ENCODE peak calls at places on chromosomes 16 and 17, in seven cellular contexts. B, U, Z, C, Q, K and O are unnamed samples.

GRCh38 chr17:40664582-40665333 is at the start of gene KRT222:
- DNase-seq in C (no peak), K (no peak), Q (peak), B (no peak), Z (no peak), U (no peak), O (no peak)

GRCh38 chr17:58161566-58161965 is 5.2 kb upstream of the OR4D2 start:
- DNase-seq in B (no peak), K (no peak), C (no peak), Z (no peak), Q (no peak), U (no peak), O (no peak)

GRCh38 chr16:55494994-55495421 is 13.9 kb upstream of the LPCAT2 start:
- DNase-seq in Q (no peak), B (peak), K (peak), Z (no peak), U (no peak), C (no peak), O (no peak)

GRCh38 chr16:22189473-22190168 is 16.5 kb upstream of the EEF2K start:
- DNase-seq in B (peak), Q (peak), C (no peak), K (no peak), U (peak), Z (peak), O (peak)

GRCh38 chr17:6603746-6604325 is 36.7 kb downstream of the KIAA0753 start:
- DNase-seq in C (no peak), K (no peak), U (no peak), Q (no peak), B (no peak), Z (no peak), O (no peak)

GRCh38 chr16:88835383-88835782 is 21.4 kb downstream of the GALNS start:
- DNase-seq in K (no peak), C (no peak), Q (no peak), U (no peak), B (no peak), Z (peak), O (no peak)

GRCh38 chr16:69105501-69106361 is at the start of gene HAS3:
- DNase-seq in Q (peak), K (no peak), B (peak), C (peak), Z (no peak), U (peak), O (no peak)

GRCh38 chr17:35243459-35244204 is 760 bp downstream of the SLFN5 start:
- DNase-seq in Z (peak), Q (no peak), B (peak), U (peak), K (no peak), C (peak), O (peak)

GRCh38 chr17:7929158-7930029 is at the start of gene KCNAB3:
- DNase-seq in Q (no peak), Z (no peak), B (no peak), U (peak), K (no peak), C (peak), O (no peak)

GRCh38 chr16:65781363-65781762 is 585.1 kb upstream of the CDH5 start:
- DNase-seq in Z (no peak), B (no peak), K (no peak), Q (no peak), U (no peak), C (no peak), O (no peak)

GRCh38 chr17:42131971-42132370 is 9.4 kb downstream of the HSPB9 start:
- DNase-seq in B (no peak), U (no peak), K (no peak), C (no peak), Q (no peak), Z (no peak), O (no peak)

GRCh38 chr17:76523084-76524037 is 14.1 kb downstream of the CYGB start:
- DNase-seq in U (peak), Z (no peak), Q (peak), B (peak), C (peak), K (no peak), O (peak)

GRCh38 chr17:65228734-65229390 is 91.7 kb downstream of the RGS9 start:
- DNase-seq in Q (no peak), K (no peak), U (no peak), B (no peak), C (no peak), Z (no peak), O (no peak)

GRCh38 chr16:75065149-75065807 is 51.3 kb downstream of the LDHD start:
- DNase-seq in B (peak), Z (no peak), U (no peak), K (no peak), Q (no peak), C (no peak), O (no peak)

GRCh38 chr17:51124641-51125503 is 4.2 kb upstream of the SPAG9 start:
- DNase-seq in K (no peak), B (no peak), U (no peak), Z (no peak), C (no peak), Q (no peak), O (no peak)

GRCh38 chr17:51133365-51133764 is 12.7 kb upstream of the SPAG9 start:
- DNase-seq in C (no peak), B (no peak), K (no peak), Z (no peak), U (no peak), Q (no peak), O (no peak)

DNA sequence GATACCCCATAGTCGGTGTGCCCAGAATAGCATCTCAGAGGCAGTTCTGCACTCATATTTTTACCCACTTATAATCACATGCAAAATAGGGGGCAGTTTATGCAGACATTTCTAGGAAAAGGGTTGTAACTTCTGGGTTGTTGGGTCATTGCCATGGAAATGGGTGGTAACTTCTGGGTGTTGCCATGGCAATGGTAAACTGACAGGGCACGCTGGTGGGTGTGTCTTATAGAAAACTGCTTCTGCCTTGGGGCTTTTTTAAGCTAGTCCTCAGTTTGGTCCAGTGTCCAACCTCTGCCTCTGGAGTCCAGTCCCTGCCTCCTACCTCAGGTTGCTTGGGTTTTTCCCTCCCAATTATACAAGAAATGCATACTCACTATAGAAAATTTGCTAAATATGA is 7.4 kb upstream of the SPAG9 start:
- DNase-seq in C (no peak), Q (no peak), B (no peak), U (no peak), K (no peak), Z (no peak), O (no peak)
- H3K27ac ChIP-seq in C (no peak), Q (no peak), B (no peak), U (peak), K (no peak), Z (no peak), O (no peak)

DNA sequence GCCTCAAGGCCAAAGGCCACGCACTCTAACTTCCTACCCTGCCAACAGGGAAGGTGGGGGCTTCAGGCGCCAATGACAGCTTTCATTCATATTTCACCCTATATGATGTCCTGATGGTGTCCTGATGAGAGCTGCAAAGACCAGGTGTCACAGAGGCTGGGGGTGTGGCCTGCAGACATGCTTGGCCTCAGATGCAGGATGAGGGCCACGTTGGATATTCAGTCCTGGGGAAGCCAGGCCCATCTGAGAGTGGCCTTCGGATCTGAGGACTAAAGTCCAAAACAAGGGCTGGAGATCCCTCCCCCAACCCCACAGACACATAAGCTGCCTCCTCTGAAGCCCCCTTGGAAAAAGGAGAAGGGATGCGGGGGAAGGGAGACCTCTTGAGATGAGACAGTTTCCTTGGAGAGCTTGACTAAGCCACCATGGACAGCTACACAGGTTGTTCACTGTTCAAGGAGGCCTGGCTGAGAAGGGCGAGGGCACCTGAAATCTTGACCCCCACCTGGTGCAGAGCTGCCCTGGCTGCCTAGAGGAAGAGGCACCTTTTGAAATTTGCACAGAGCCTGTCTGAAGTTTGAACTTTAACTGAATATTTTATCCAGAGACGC is 24.3 kb upstream of the GSG1L start:
- DNase-seq in B (no peak), C (no peak), K (no peak), U (no peak), Q (no peak), Z (no peak), O (no peak)
- H3K4me3 ChIP-seq in B (no peak), C (no peak), K (no peak), U (no peak), Q (no peak), Z (no peak), O (no peak)

GRCh38 chr17:21007646-21008045 is 35.2 kb downstream of the USP22 start:
- DNase-seq in K (no peak), B (no peak), C (no peak), U (no peak), Q (no peak), Z (peak), O (no peak)

GRCh38 chr17:21005803-21006202 is 37.0 kb downstream of the USP22 start:
- DNase-seq in C (no peak), Q (no peak), U (no peak), B (no peak), Z (peak), K (no peak), O (peak)

GRCh38 chr17:21004016-21004930 is 38.5 kb downstream of the USP22 start:
- DNase-seq in Z (no peak), B (no peak), U (no peak), C (no peak), Q (no peak), K (no peak), O (no peak)

GRCh38 chr17:21003007-21003621 is 39.7 kb downstream of the USP22 start:
- DNase-seq in C (no peak), K (no peak), U (no peak), Q (no peak), B (no peak), Z (no peak), O (no peak)

GRCh38 chr17:21005367-21005766 is 37.4 kb downstream of the USP22 start:
- DNase-seq in Z (no peak), K (no peak), U (no peak), Q (no peak), B (no peak), C (no peak), O (peak)
- H3K27ac ChIP-seq in Z (no peak), K (no peak), U (peak), Q (no peak), B (no peak), C (no peak), O (no peak)

GRCh38 chr17:39606434-39607056 is 1.2 kb downstream of the NEUROD2 start:
- DNase-seq in Z (no peak), U (no peak), B (no peak), Q (no peak), C (no peak), K (no peak), O (no peak)
- H3K4me3 ChIP-seq in Z (peak), U (peak), B (no peak), Q (no peak), C (peak), K (no peak), O (peak)

GRCh38 chr17:77768475-77768874 is 190.0 kb upstream of the TNRC6C start:
- DNase-seq in Z (no peak), U (no peak), B (no peak), Q (no peak), C (no peak), K (no peak), O (no peak)
- H3K27ac ChIP-seq in Z (no peak), U (no peak), B (no peak), Q (no peak), C (no peak), K (no peak), O (no peak)

DNA sequence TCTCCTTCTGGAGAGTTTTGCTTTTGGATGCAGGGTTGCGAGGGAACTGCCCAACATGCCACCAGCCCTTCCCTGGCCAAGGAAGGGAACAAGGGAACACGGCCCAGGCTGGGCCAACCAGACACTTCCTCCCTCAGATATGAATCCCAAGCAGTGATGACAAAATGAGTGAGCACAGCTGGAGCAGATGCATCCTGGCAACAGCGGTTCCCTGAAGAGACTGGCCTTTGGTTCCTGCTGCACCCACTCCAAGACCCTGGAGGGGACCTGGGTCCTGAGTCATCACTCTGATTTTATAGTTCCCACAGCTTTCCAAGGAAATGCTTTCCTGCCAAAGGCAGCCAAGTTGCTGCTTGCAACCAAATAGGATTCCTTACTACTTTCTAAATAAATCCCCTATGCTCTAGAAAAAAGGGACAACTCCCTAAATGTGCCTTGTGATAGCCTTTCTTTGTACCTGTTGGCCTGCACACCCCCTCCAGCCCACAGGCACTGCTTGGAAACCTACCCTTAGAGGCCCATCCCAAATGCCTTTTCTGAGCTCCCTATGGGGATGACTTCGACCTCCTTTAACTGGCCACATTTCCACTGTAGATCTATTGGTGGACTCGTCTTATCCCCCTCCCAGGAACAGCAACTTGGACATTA is 5.3 kb downstream of the ST3GAL2 start:
- DNase-seq in C (no peak), Z (peak), Q (no peak), K (no peak), U (peak), B (no peak), O (peak)
- H3K4me3 ChIP-seq in C (no peak), Z (no peak), Q (no peak), K (no peak), U (peak), B (no peak), O (peak)

DNA sequence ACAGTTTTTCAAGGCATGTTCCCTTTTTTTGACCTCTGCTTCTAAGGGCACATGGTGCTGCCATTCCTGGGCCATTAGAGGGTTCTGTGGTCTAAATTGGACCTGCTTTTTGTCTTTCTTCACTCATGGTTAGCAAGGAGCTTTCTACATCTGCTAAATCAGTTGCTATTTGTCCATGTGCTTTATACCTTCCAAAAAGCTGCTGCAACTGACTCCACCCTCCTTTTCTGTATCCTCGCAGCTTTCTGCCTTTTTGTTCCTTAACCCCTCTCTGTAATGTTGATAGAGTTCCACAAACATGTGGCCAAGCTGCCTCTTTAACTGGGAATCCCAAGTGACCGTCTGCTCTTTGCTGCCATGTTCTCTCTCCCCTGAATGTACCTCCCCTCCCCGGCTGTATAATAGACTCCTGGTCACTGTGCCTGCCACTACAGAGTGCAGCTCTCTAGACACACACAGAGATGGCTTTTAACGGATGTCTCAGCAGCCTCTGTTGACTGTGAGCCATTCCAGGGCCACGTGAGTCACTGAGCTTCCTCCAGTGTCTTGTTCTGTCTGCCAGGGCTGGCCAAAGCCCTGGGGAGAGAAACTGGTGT is 57.4 kb upstream of the TEKT3 start:
- DNase-seq in B (no peak), Q (no peak), K (no peak), U (no peak), C (no peak), Z (peak), O (peak)
- H3K27ac ChIP-seq in B (no peak), Q (no peak), K (peak), U (peak), C (no peak), Z (no peak), O (peak)

GRCh38 chr17:45146166-45146565 is 2.1 kb upstream of the HEXIM1 start:
- DNase-seq in B (no peak), Z (no peak), K (no peak), U (peak), Q (peak), C (no peak), O (peak)

GRCh38 chr17:45145035-45145389 is 3.3 kb upstream of the HEXIM1 start:
- DNase-seq in C (no peak), K (no peak), U (peak), Z (no peak), Q (peak), B (no peak), O (no peak)

GRCh38 chr17:45143767-45144198 is 4.5 kb upstream of the HEXIM1 start:
- DNase-seq in U (peak), Z (peak), K (no peak), C (no peak), B (peak), Q (peak), O (peak)

GRCh38 chr17:45144199-45145034 is 3.9 kb upstream of the HEXIM1 start:
- DNase-seq in U (peak), Z (peak), K (no peak), B (no peak), C (no peak), Q (peak), O (peak)

DNA sequence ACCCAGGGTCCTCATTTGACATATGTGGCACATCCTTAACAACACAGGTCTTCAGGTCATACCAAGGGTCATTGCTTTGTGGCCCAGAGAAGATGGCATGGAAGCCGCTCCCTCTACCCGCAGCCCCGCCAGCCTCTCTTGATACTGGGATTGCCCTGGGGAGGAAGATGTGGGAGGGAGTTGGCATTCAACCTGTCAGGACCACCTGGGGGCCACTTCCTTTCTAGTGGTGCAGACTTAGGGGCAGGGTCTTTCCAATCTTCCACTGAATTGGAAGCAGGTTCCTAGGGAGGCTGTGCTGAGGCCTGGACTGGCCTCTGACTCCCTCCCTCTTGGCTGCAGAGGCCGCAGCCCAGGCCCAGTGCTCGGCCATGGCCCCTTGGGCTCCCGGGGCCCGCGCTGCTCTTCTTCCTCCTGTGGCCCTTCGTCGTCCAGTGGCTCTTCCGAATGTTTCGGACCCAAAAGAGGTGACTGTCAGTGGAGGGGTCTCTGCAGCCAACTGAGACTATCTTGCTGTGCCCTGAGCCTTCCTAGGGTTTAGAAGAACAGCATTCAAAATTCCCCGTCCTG is 5.1 kb upstream of the HEXIM1 start:
- DNase-seq in K (no peak), C (no peak), U (peak), Q (peak), Z (no peak), B (no peak), O (peak)
- H3K4me3 ChIP-seq in K (no peak), C (no peak), U (peak), Q (no peak), Z (peak), B (no peak), O (peak)

GRCh38 chr17:64216030-64216384 is 47.1 kb downstream of the TEX2 start:
- DNase-seq in U (no peak), B (no peak), Z (no peak), Q (no peak), C (no peak), K (no peak), O (no peak)

GRCh38 chr17:64219571-64219970 is 43.5 kb downstream of the TEX2 start:
- DNase-seq in U (no peak), Z (no peak), Q (no peak), B (no peak), K (no peak), C (no peak), O (no peak)

GRCh38 chr17:64217249-64217652 is 45.8 kb downstream of the TEX2 start:
- DNase-seq in B (no peak), Z (no peak), K (no peak), U (no peak), Q (no peak), C (no peak), O (no peak)

GRCh38 chr17:64216385-64217248 is 46.4 kb downstream of the TEX2 start:
- DNase-seq in B (peak), U (peak), Z (no peak), K (no peak), C (no peak), Q (peak), O (peak)

DNA sequence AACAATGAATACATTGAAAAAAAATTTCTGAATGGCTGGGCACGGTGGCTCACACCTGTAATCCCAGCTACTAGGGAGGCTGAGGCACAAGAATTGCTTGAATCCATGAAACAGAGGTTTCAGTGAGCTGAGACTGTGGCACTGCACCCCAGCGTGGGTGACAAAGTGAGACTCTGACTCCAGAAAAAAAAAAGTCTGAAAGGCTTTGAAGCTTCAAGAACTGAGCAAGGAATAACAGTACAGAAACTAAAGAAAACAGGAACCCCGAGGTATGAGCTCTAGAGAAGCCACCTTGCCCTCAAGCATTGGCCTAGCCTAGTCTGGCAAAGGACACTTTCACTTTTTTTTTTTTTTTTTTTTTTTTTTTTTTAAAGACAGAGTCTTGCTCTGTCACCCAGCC is 45.0 kb downstream of the TEX2 start:
- DNase-seq in C (no peak), K (no peak), U (no peak), B (no peak), Q (no peak), Z (no peak), O (no peak)
- H3K27ac ChIP-seq in C (no peak), K (no peak), U (peak), B (no peak), Q (no peak), Z (no peak), O (peak)